ENCODE peak calls at places on chromosome 21, in ten cellular contexts. O is stomach, D is NCI-H187 treated with DMSO at 0.1 percent for 48 hours, W is EH, T is stromal cell of bone marrow, Z is epithelial cell of esophagus, U is naive B cell, B is activated gamma-delta T cell, Q is endothelial cell, S is omental fat pad. X is an unnamed sample.

GRCh38 chr21:15121655-15122120 is 56.9 kb upstream of the NRIP1 start:
- DNase-seq in O (peak), D (no peak), W (no peak), T (peak), Z (peak), U (no peak), B (no peak), Q (no peak), S (no peak), X (no peak)

GRCh38 chr21:42153746-42154145 is 65.2 kb upstream of the ABCG1 start:
- DNase-seq in O (no peak), D (no peak), W (no peak), T (no peak), Z (no peak), U (no peak), B (no peak), Q (no peak), S (no peak), X (no peak)

GRCh38 chr21:43364261-43364510 is 62.7 kb downstream of the SIK1 start:
- DNase-seq in O (no peak), D (no peak), W (no peak), T (no peak), Z (no peak), U (no peak), B (no peak), Q (no peak), S (no peak), X (no peak)

GRCh38 chr21:27582946-27583270 is 616.0 kb upstream of the ADAMTS5 start:
- DNase-seq in O (no peak), D (no peak), W (peak), T (no peak), Z (no peak), U (no peak), B (no peak), Q (no peak), S (no peak), X (no peak)

GRCh38 chr21:34669149-34669879 is 520 bp downstream of the CLIC6 start:
- DNase-seq in O (peak), D (no peak), W (no peak), T (no peak), Z (no peak), U (no peak), B (no peak), Q (peak), S (no peak), X (no peak)

GRCh38 chr21:20971296-20971921 is 26.8 kb upstream of the NCAM2 start:
- DNase-seq in O (no peak), D (no peak), W (peak), T (peak), Z (peak), U (peak), B (no peak), Q (peak), S (no peak), X (no peak)

GRCh38 chr21:33451634-33452071 is 28.1 kb downstream of the TMEM50B start:
- DNase-seq in O (peak), D (no peak), W (peak), T (no peak), Z (peak), U (no peak), B (no peak), Q (no peak), S (no peak), X (no peak)

GRCh38 chr21:25563399-25564116 is 43.7 kb downstream of the MRPL39 start:
- DNase-seq in O (no peak), D (no peak), W (no peak), T (no peak), Z (no peak), U (no peak), B (no peak), Q (no peak), S (no peak), X (no peak)

X was measured in RWPE2.